ENCODE peak calls at places on chromosomes 2 and 18, in ten cellular contexts. K, R, P, T, W, G, Y, Z, O and M are unnamed samples.

GRCh38 chr2:226515344-226516055 is 284.1 kb downstream of the IRS1 start:
- DNase-seq in K (no peak), R (peak; percentile 41), P (no peak), T (no peak), W (no peak), G (peak; percentile 94), Y (peak; percentile 3), Z (no peak), O (no peak), M (no peak)

GRCh38 chr2:107354143-107354542 is 468.2 kb upstream of the ST6GAL2 start:
- DNase-seq in K (no peak), R (no peak), P (no peak), T (no peak), W (no peak), G (no peak), Y (no peak), Z (no peak), O (no peak), M (no peak)

GRCh38 chr18:12628706-12629702 is 28.9 kb downstream of the SPIRE1 start:
- DNase-seq in K (no peak), R (peak; percentile 83), P (no peak), T (no peak), W (no peak), G (no peak), Y (peak; percentile 48), Z (peak; percentile 73), O (no peak), M (no peak)

GRCh38 chr18:41096504-41096903 is 858.5 kb upstream of the PIK3C3 start:
- DNase-seq in K (no peak), R (peak; percentile 68), P (no peak), T (no peak), W (no peak), G (no peak), Y (peak; percentile 67), Z (peak; percentile 37), O (peak; percentile 15), M (no peak)

GRCh38 chr18:69874058-69874457 is 73.6 kb downstream of the CD226 start:
- DNase-seq in K (no peak), R (peak; percentile 67), P (no peak), T (no peak), W (no peak), G (peak; percentile 4), Y (peak; percentile 69), Z (no peak), O (no peak), M (no peak)

GRCh38 chr18:23191952-23192662 is 56.8 kb downstream of the CABLES1 start:
- DNase-seq in K (no peak), R (peak; percentile 90), P (peak; percentile 58), T (no peak), W (no peak), G (no peak), Y (peak; percentile 92), Z (peak; percentile 26), O (no peak), M (no peak)

GRCh38 chr2:187774551-187775071 is 220.4 kb upstream of the TFPI start:
- DNase-seq in K (no peak), R (peak; percentile 84), P (no peak), T (no peak), W (no peak), G (no peak), Y (peak; percentile 20), Z (peak; percentile 57), O (no peak), M (no peak)

GRCh38 chr18:23462876-23463275 is 9.8 kb downstream of the RIOK3 start:
- DNase-seq in K (no peak), R (no peak), P (no peak), T (no peak), W (no peak), G (no peak), Y (peak; percentile 42), Z (no peak), O (no peak), M (no peak)

GRCh38 chr2:22817197-22817596 is 567.8 kb upstream of the KLHL29 start:
- DNase-seq in K (no peak), R (no peak), P (no peak), T (no peak), W (no peak), G (no peak), Y (peak; percentile 50), Z (peak; percentile 25), O (no peak), M (no peak)

GRCh38 chr2:31962757-31963361 is 47.9 kb downstream of the MEMO1 start:
- DNase-seq in K (no peak), R (no peak), P (no peak), T (no peak), W (no peak), G (no peak), Y (no peak), Z (peak; percentile 14), O (no peak), M (no peak)

GRCh38 chr18:23619388-23619873 is 33.1 kb upstream of the NPC1 start:
- DNase-seq in K (no peak), R (peak; percentile 32), P (peak; percentile 34), T (no peak), W (no peak), G (no peak), Y (peak; percentile 43), Z (no peak), O (peak; percentile 57), M (no peak)

GRCh38 chr2:156845806-156846558 is 409.8 kb downstream of the GPD2 start:
- DNase-seq in K (no peak), R (peak; percentile 3), P (no peak), T (no peak), W (no peak), G (no peak), Y (no peak), Z (peak; percentile 21), O (no peak), M (no peak)

GRCh38 chr2:156399950-156400703 is 36.1 kb upstream of the GPD2 start:
- DNase-seq in K (peak; percentile 63), R (peak; percentile 70), P (peak; percentile 78), T (peak; percentile 86), W (peak; percentile 56), G (peak; percentile 55), Y (peak; percentile 85), Z (peak; percentile 78), O (peak; percentile 80), M (peak; percentile 78)

GRCh38 chr2:213834331-213834730 is 550.1 kb downstream of the SPAG16 start:
- DNase-seq in K (no peak), R (peak; percentile 89), P (no peak), T (no peak), W (no peak), G (no peak), Y (peak; percentile 72), Z (peak; percentile 81), O (no peak), M (no peak)

GRCh38 chr2:26462511-26463251 is 15.2 kb downstream of the OTOF start:
- DNase-seq in K (peak; percentile 74), R (peak; percentile 77), P (no peak), T (peak; percentile 61), W (no peak), G (peak; percentile 58), Y (peak; percentile 68), Z (peak; percentile 51), O (peak; percentile 77), M (no peak)

GRCh38 chr2:21890041-21890440 is 766.3 kb downstream of the TDRD15 start:
- DNase-seq in K (no peak), R (no peak), P (no peak), T (no peak), W (no peak), G (peak; percentile 11), Y (no peak), Z (no peak), O (no peak), M (no peak)

GRCh38 chr2:47402555-47402804 is 476 bp upstream of the MSH2 start:
- DNase-seq in K (no peak), R (peak; percentile 51), P (no peak), T (no peak), W (no peak), G (no peak), Y (peak; percentile 20), Z (peak; percentile 38), O (no peak), M (no peak)

GRCh38 chr2:43255249-43255960 is 29.0 kb upstream of the ZFP36L2 start:
- DNase-seq in K (no peak), R (peak; percentile 77), P (no peak), T (no peak), W (no peak), G (peak; percentile 59), Y (no peak), Z (peak; percentile 6), O (no peak), M (no peak)

GRCh38 chr2:128178650-128179460 is 87.9 kb downstream of the UGGT1 start:
- DNase-seq in K (peak; percentile 75), R (peak; percentile 69), P (peak; percentile 27), T (no peak), W (peak; percentile 20), G (peak; percentile 100), Y (peak; percentile 78), Z (peak; percentile 46), O (peak; percentile 78), M (no peak)

GRCh38 chr18:11274144-11274762 is 124.9 kb upstream of the PIEZO2 start:
- DNase-seq in K (no peak), R (no peak), P (no peak), T (no peak), W (no peak), G (peak; percentile 90), Y (no peak), Z (no peak), O (no peak), M (no peak)
- TF ChIP-seq CTCF in K (no peak), R (no peak), P (no peak), T (no peak), W (no peak), G (no peak), Y (no peak), Z (no peak), O (no peak), M (no peak)

GRCh38 chr2:69689969-69690368 is 46.4 kb upstream of the AAK1 start:
- DNase-seq in K (no peak), R (no peak), P (no peak), T (no peak), W (no peak), G (no peak), Y (no peak), Z (no peak), O (no peak), M (no peak)
- H3K4me1 ChIP-seq in K (peaks cover 5% of the 10 kb centered on the region), R (peaks cover 12% of the 10 kb centered on the region), P (no peaks in the 10 kb centered on the region), T (peaks cover 20% of the 10 kb centered on the region), W (peaks cover 10% of the 10 kb centered on the region), G (peaks cover 46% of the 10 kb centered on the region), Y (peaks cover 8% of the 10 kb centered on the region), Z (peaks cover 38% of the 10 kb centered on the region), O (no peaks in the 10 kb centered on the region), M (no peaks in the 10 kb centered on the region)

GRCh38 chr2:46230115-46230571 is 67.1 kb upstream of the EPAS1 start:
- DNase-seq in K (no peak), R (peak; percentile 11), P (no peak), T (no peak), W (no peak), G (peak; percentile 24), Y (no peak), Z (no peak), O (no peak), M (no peak)
- H3K27ac ChIP-seq in K (no peak overlapping the region), R (no peak overlapping the region), P (no peak overlapping the region), T (no peak overlapping the region), W (peak overlapping the region; percentile 51), G (no peak overlapping the region), Y (no peak overlapping the region), Z (peak overlapping the region; percentile 73), O (no peak overlapping the region), M (no peak overlapping the region)

DNA sequence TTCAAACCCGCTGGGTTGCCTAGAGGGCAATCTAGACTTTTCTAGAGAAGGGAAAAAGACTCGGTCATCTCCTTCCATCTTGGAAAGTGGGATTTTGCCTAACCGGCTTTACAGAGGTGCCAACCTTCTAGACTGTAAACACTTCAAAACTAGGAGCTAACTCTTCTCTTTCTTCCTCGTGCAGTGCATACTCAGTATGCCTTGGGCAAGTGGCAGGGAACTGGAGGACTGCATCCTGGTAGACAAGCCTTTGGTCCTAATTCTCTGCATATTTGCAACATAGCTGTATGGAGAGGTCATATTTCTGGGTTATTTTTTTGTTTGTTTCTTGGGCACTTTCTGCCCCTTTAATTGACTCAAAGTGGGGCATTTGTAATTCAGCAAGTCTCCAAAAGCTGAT is 6.0 kb upstream of the GATA6 start:
- DNase-seq in K (no peak), R (no peak), P (no peak), T (no peak), W (no peak), G (no peak), Y (no peak), Z (no peak), O (no peak), M (no peak)
- TF ChIP-seq CTCF in K (no peak), R (no peak), P (no peak), T (no peak), W (no peak), G (no peak), Y (no peak), Z (no peak), O (no peak), M (no peak)